ENCODE peak calls at places on chromosomes 3 and 15, in four cellular contexts. B, Q, O and P are unnamed samples.

GRCh38 chr3:31917303-31917903 is 63.7 kb downstream of the OSBPL10 start:
- DNase-seq in B (no peak), Q (no peak), O (no peak), P (no peak)

GRCh38 chr3:70726966-70727365 is 414.5 kb upstream of the MDFIC2 start:
- DNase-seq in B (peak), Q (no peak), O (no peak), P (no peak)

GRCh38 chr15:79901958-79902357 is 5.1 kb upstream of the MTHFS start:
- DNase-seq in B (no peak), Q (no peak), O (no peak), P (no peak)

GRCh38 chr15:72086010-72086697 is 31.8 kb downstream of the MYO9A start:
- DNase-seq in B (no peak), Q (peak), O (no peak), P (no peak)

GRCh38 chr3:119637679-119638525 is 22.5 kb downstream of the POPDC2 start:
- DNase-seq in B (peak), Q (no peak), O (no peak), P (no peak)

GRCh38 chr3:137332296-137332695 is 374.5 kb downstream of the IL20RB start:
- DNase-seq in B (no peak), Q (no peak), O (no peak), P (no peak)

GRCh38 chr3:21390136-21390535 is 360.9 kb downstream of the ZNF385D start:
- DNase-seq in B (peak), Q (no peak), O (no peak), P (no peak)

GRCh38 chr15:93017521-93017920 is 71.5 kb downstream of the RGMA start:
- DNase-seq in B (no peak), Q (no peak), O (no peak), P (no peak)

GRCh38 chr15:23853291-23853690 is 166.2 kb upstream of the NDN start:
- DNase-seq in B (no peak), Q (no peak), O (no peak), P (no peak)

GRCh38 chr3:147361671-147362420 is 44.5 kb downstream of the ZIC4 start:
- DNase-seq in B (no peak), Q (peak), O (no peak), P (no peak)

GRCh38 chr3:184359610-184360009 is 1.8 kb downstream of the CLCN2 start:
- DNase-seq in B (no peak), Q (no peak), O (no peak), P (no peak)

GRCh38 chr3:101066776-101067175 is 73.6 kb upstream of the ABI3BP start:
- DNase-seq in B (no peak), Q (no peak), O (no peak), P (no peak)

GRCh38 chr15:75578206-75578947 is 738 bp downstream of the PTPN9 start:
- DNase-seq in B (no peak), Q (peak), O (peak), P (no peak)

GRCh38 chr3:181735921-181736320 is 24.2 kb downstream of the SOX2 start:
- DNase-seq in B (no peak), Q (no peak), O (no peak), P (no peak)

GRCh38 chr15:71780349-71780976 is 29.9 kb upstream of the NR2E3 start:
- DNase-seq in B (peak), Q (no peak), O (peak), P (no peak)

GRCh38 chr15:51401872-51402517 is 60.5 kb downstream of the GLDN start:
- DNase-seq in B (peak), Q (peak), O (peak), P (no peak)

GRCh38 chr15:80684697-80685096 is 10.4 kb upstream of the ABHD17C start:
- DNase-seq in B (no peak), Q (no peak), O (no peak), P (no peak)

GRCh38 chr15:48671381-48672022 is 26.0 kb upstream of the FBN1 start:
- DNase-seq in B (peak), Q (no peak), O (no peak), P (no peak)

GRCh38 chr15:51076898-51077564 is 17.7 kb downstream of the TNFAIP8L3 start:
- DNase-seq in B (peak), Q (peak), O (no peak), P (no peak)

GRCh38 chr3:127102587-127102986 is 90.3 kb upstream of the PRR23E start:
- DNase-seq in B (no peak), Q (no peak), O (no peak), P (peak)

GRCh38 chr3:10978956-10979355 is 13.6 kb upstream of the SLC6A1 start:
- DNase-seq in B (no peak), Q (no peak), O (no peak), P (no peak)

GRCh38 chr15:82952156-82953081 is at the start of gene HOMER2:
- DNase-seq in B (no peak), Q (peak), O (peak), P (no peak)

GRCh38 chr3:125916376-125916978 is 52.5 kb upstream of the ROPN1B start:
- DNase-seq in B (peak), Q (no peak), O (peak), P (peak)
- TF ChIP-seq CTCF in B (peak), Q (peak), O (no peak), P (peak)

GRCh38 chr3:195240171-195240701 is 30.7 kb downstream of the XXYLT1 start:
- DNase-seq in B (no peak), Q (peak), O (no peak), P (no peak)

GRCh38 chr3:195238626-195239118 is 32.3 kb downstream of the XXYLT1 start:
- DNase-seq in B (peak), Q (peak), O (no peak), P (no peak)

GRCh38 chr3:195237981-195238625 is 32.9 kb downstream of the XXYLT1 start:
- DNase-seq in B (no peak), Q (peak), O (no peak), P (peak)

GRCh38 chr3:195240939-195241338 is 30.0 kb downstream of the XXYLT1 start:
- DNase-seq in B (no peak), Q (peak), O (no peak), P (no peak)

GRCh38 chr3:195239121-195239520 is 31.8 kb downstream of the XXYLT1 start:
- DNase-seq in B (no peak), Q (no peak), O (no peak), P (no peak)
- TF ChIP-seq CTCF in B (peak), Q (no peak), O (no peak), P (peak)

GRCh38 chr15:68809517-68809916 is 11.2 kb downstream of the ANP32A start:
- DNase-seq in B (no peak), Q (no peak), O (no peak), P (no peak)

GRCh38 chr15:68807249-68807648 is 13.4 kb downstream of the ANP32A start:
- DNase-seq in B (no peak), Q (no peak), O (no peak), P (no peak)

GRCh38 chr15:68808770-68809169 is 11.9 kb downstream of the ANP32A start:
- DNase-seq in B (no peak), Q (no peak), O (no peak), P (no peak)

GRCh38 chr15:68808091-68808490 is 12.6 kb downstream of the ANP32A start:
- DNase-seq in B (no peak), Q (no peak), O (no peak), P (no peak)

DNA sequence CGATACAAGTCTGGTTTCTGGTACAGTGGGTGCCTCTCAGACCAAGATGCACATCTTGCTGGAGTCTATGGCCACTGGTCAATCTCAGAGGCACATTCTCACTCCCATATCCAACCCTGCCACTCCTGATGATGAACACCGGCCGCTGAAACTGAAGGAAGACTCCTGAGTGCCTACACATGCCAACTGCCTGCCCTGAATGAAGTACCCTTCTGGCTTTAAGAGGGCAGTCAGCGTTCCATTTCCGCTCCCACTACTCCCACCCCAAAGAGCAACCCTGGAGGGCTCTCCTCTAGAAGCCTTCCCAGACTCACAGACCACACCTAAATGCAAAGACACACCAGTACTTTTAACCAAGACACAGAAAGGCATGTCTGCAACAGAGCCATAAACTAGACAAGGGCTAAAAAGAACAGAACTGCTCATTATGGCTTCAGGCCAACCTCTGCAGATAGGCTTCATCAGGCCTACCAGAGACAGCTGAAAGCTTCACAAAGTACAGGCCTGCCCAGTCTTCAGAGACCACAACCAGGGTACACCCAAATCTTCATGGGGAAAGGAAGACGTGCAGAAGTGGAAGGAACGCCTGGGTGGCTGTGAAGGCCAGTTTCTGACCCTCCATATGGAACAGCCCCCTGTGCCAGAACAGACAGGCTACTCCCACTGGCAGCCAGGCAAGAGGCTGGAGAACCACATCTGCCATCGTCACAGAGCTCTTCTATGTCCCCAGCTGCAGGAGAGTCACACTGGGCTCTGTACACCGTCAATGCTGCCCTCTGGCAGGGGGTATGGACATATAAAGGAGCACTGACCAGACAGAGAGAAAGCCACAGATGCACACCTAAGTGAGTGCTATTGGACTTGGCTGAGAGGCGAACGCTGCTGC is 14.2 kb downstream of the ANP32A start:
- DNase-seq in B (no peak), Q (no peak), O (no peak), P (no peak)
- TF ChIP-seq CTCF in B (no peak), Q (no peak), O (no peak), P (no peak)

GRCh38 chr15:40847225-40847961 is 3.5 kb downstream of the SPINT1 start:
- DNase-seq in B (no peak), Q (peak), O (peak), P (peak)
- TF ChIP-seq CTCF in B (no peak), Q (no peak), O (no peak), P (no peak)